ENCODE peak calls at places on chromosomes 5 and 9, in four cellular contexts. Y is skeletal muscle cell, X is body of pancreas, O is fibroblast of pulmonary artery. Q is an unnamed sample.

GRCh38 chr5:79481574-79481973 is 32.4 kb downstream of the HOMER1 start:
- DNase-seq in X (no peak), O (no peak), Y (no peak), Q (no peak)

GRCh38 chr9:22119537-22120167 is 110.5 kb upstream of the CDKN2B start:
- DNase-seq in O (peak), Y (no peak), X (no peak), Q (no peak)

GRCh38 chr5:154267516-154267915 is 77.0 kb downstream of the GALNT10 start:
- DNase-seq in O (no peak), X (no peak), Y (no peak), Q (no peak)

GRCh38 chr9:82168585-82168984 is 180.0 kb downstream of the SPATA31D1 start:
- DNase-seq in Y (no peak), X (no peak), O (no peak), Q (no peak)

GRCh38 chr5:14809369-14810144 is 62.0 kb downstream of the ANKH start:
- DNase-seq in X (peak), Y (peak), O (peak), Q (peak)

GRCh38 chr5:169071-169727 is 22.1 kb upstream of the LRRC14B start:
- DNase-seq in Y (peak), X (peak), O (peak), Q (no peak)

GRCh38 chr5:179451099-179451812 is 99.1 kb upstream of the RUFY1 start:
- DNase-seq in X (no peak), O (no peak), Y (no peak), Q (no peak)

GRCh38 chr5:74055446-74056097 is 429.6 kb downstream of the ARHGEF28 start:
- DNase-seq in O (no peak), Y (no peak), X (no peak), Q (no peak)

GRCh38 chr9:107674937-107675277 is 185.3 kb upstream of the KLF4 start:
- DNase-seq in Y (no peak), O (no peak), X (peak), Q (peak)

GRCh38 chr5:180026320-180026719 is 45.2 kb downstream of the RNF130 start:
- DNase-seq in Y (peak), X (peak), O (peak), Q (no peak)

GRCh38 chr5:154868702-154869101 is 10.3 kb downstream of the CNOT8 start:
- DNase-seq in Y (no peak), O (no peak), X (peak), Q (no peak)

GRCh38 chr9:109286981-109287380 is 33.9 kb downstream of the EPB41L4B start:
- DNase-seq in Y (no peak), X (no peak), O (no peak), Q (no peak)

GRCh38 chr9:79764377-79764776 is 192.6 kb downstream of the TLE4 start:
- DNase-seq in X (peak), Y (peak), O (peak), Q (no peak)

GRCh38 chr5:168347786-168348414 is 56.5 kb downstream of the WWC1 start:
- DNase-seq in Y (no peak), X (peak), O (no peak), Q (no peak)

GRCh38 chr9:120389867-120390266 is 190.1 kb downstream of the CDK5RAP2 start:
- DNase-seq in Y (no peak), X (no peak), O (no peak), Q (no peak)

GRCh38 chr9:86099695-86100364 is 472 bp upstream of the GOLM1 start:
- DNase-seq in O (peak), Y (no peak), X (peak), Q (no peak)

GRCh38 chr5:141814064-141814982 is 63.9 kb downstream of the PCDH1 start:
- DNase-seq in X (peak), O (peak), Y (no peak), Q (no peak)

GRCh38 chr5:80736730-80737129 is 81.9 kb upstream of the DHFR start:
- DNase-seq in Y (no peak), O (no peak), X (no peak), Q (no peak)

GRCh38 chr9:126673689-126674364 is 60.1 kb downstream of the LMX1B start:
- DNase-seq in O (peak), Y (peak), X (no peak), Q (no peak)

GRCh38 chr9:89751081-89751855 is 146.5 kb downstream of the GADD45G start:
- DNase-seq in Y (no peak), X (no peak), O (no peak), Q (no peak)

GRCh38 chr5:178221857-178222256 is 10.7 kb downstream of the PHYKPL start:
- DNase-seq in X (no peak), O (no peak), Y (no peak), Q (no peak)

GRCh38 chr5:75601996-75602395 is 9.3 kb upstream of the ANKDD1B start:
- DNase-seq in X (no peak), O (no peak), Y (no peak), Q (no peak)

GRCh38 chr9:86434039-86434726 is 80.0 kb upstream of the TUT7 start:
- DNase-seq in Y (peak), X (peak), O (peak), Q (no peak)

GRCh38 chr9:128304971-128305288 is 17.3 kb downstream of the TRUB2 start:
- DNase-seq in X (no peak), Y (no peak), O (no peak), Q (no peak)

GRCh38 chr5:1762878-1763547 is 36.6 kb downstream of the MRPL36 start:
- DNase-seq in O (no peak), X (no peak), Y (no peak), Q (no peak)

GRCh38 chr9:8860925-8861324 is 1061.3 kb upstream of the DMAC1 start:
- DNase-seq in Y (peak), O (peak), X (no peak), Q (no peak)

GRCh38 chr9:121741198-121741918 is 89.9 kb downstream of the DAB2IP start:
- DNase-seq in Y (no peak), X (no peak), O (no peak), Q (no peak)

GRCh38 chr5:40733842-40734563 is 21.8 kb downstream of the TTC33 start:
- DNase-seq in X (peak), Y (no peak), O (no peak), Q (no peak)

GRCh38 chr9:12708562-12709298 is 15.5 kb downstream of the TYRP1 start:
- DNase-seq in Y (peak), O (peak), X (no peak), Q (no peak)

GRCh38 chr9:20623021-20623747 is 885 bp upstream of the MLLT3 start:
- DNase-seq in O (no peak), Y (no peak), X (peak), Q (no peak)

GRCh38 chr5:131532016-131532640 is 102.9 kb downstream of the RAPGEF6 start:
- DNase-seq in X (no peak), O (no peak), Y (no peak), Q (no peak)

GRCh38 chr5:61167382-61167781 is 5.1 kb upstream of the SMIM15 start:
- DNase-seq in X (peak), O (peak), Y (no peak), Q (no peak)

GRCh38 chr9:93994132-93994531 is 39.0 kb upstream of the BARX1 start:
- DNase-seq in Y (no peak), X (no peak), O (no peak), Q (no peak)

GRCh38 chr5:169350016-169350415 is 49.1 kb upstream of the SLIT3 start:
- DNase-seq in O (peak), Y (peak), X (no peak), Q (no peak)

GRCh38 chr5:97071101-97071500 is 71.3 kb downstream of the LIX1 start:
- DNase-seq in O (peak), Y (peak), X (no peak), Q (no peak)

GRCh38 chr9:841371-842209 is at the start of gene DMRT1:
- DNase-seq in Y (no peak), O (no peak), X (no peak), Q (no peak)

GRCh38 chr9:19799784-19800183 is 10.9 kb upstream of the SLC24A2 start:
- DNase-seq in O (no peak), Y (no peak), X (no peak), Q (no peak)

GRCh38 chr5:10660135-10660534 is 96.3 kb downstream of the ANKRD33B start:
- DNase-seq in O (no peak), Y (no peak), X (peak), Q (no peak)

GRCh38 chr5:171432581-171433351 is 13.3 kb downstream of the FGF18 start:
- DNase-seq in X (no peak), O (no peak), Y (no peak), Q (no peak)

Q was measured in stimulated activated naive B cell treated with anti-CD40 and anti-IgM and Interleukin-4, amounts not matched to agents 10 μg/mL and 1 μg/mL and 100 μg/mL, for 72 hours.